ENCODE peak calls at places on chromosomes 7 and 10, in four cellular contexts. J is fibroblast of the aortic adventitia, I is left cardiac atrium, W is NCI-H2171 treated with DMSO at 0.1 percent for 48 hours. B is an unnamed sample.

GRCh38 chr7:112001089-112001826 is 204.9 kb downstream of the DOCK4 start:
- DNase-seq in J (peak), I (no peak), W (no peak), B (no peak)

GRCh38 chr7:104388222-104388621 is 59.8 kb downstream of the LHFPL3 start:
- DNase-seq in J (no peak), I (no peak), W (no peak), B (no peak)

GRCh38 chr7:39732837-39733804 is 109.7 kb downstream of the RALA start:
- DNase-seq in J (peak), I (peak), W (peak), B (peak)

GRCh38 chr7:64555046-64555445 is 7.8 kb downstream of the ZNF680 start:
- DNase-seq in J (peak), I (no peak), W (no peak), B (no peak)

GRCh38 chr10:15106352-15107013 is 9.3 kb downstream of the RPP38 start:
- DNase-seq in J (peak), I (peak), W (peak), B (peak)

GRCh38 chr10:6542999-6543430 is 37.1 kb downstream of the PRKCQ start:
- DNase-seq in J (no peak), I (no peak), W (no peak), B (no peak)

GRCh38 chr7:50812847-50813475 is 30.3 kb upstream of the GRB10 start:
- DNase-seq in J (peak), I (peak), W (no peak), B (peak)

GRCh38 chr10:101050206-101051069 is 11.4 kb upstream of the KAZALD1 start:
- DNase-seq in J (peak), I (peak), W (peak), B (peak)

GRCh38 chr10:79084012-79084971 is 15.5 kb downstream of the ZMIZ1 start:
- DNase-seq in J (peak), I (peak), W (no peak), B (peak)

GRCh38 chr10:21069929-21070363 is 172.8 kb upstream of the NEBL start:
- DNase-seq in J (no peak), I (no peak), W (peak), B (no peak)

GRCh38 chr7:53218730-53219504 is 183.5 kb downstream of the POM121L12 start:
- DNase-seq in J (no peak), I (peak), W (no peak), B (peak)

GRCh38 chr7:220151-220841 is 27.9 kb downstream of the FAM20C start:
- DNase-seq in J (no peak), I (no peak), W (peak), B (no peak)

GRCh38 chr7:133139350-133139749 is 57.5 kb upstream of the CHCHD3 start:
- DNase-seq in J (peak), I (no peak), W (no peak), B (no peak)

GRCh38 chr7:44213872-44214595 is 13.3 kb downstream of the YKT6 start:
- DNase-seq in J (peak), I (no peak), W (peak), B (no peak)

GRCh38 chr7:74094224-74095095 is 10.9 kb downstream of the LIMK1 start:
- DNase-seq in J (peak), I (peak), W (no peak), B (peak)

GRCh38 chr10:126659750-126660149 is 10.7 kb downstream of the C10orf90 start:
- DNase-seq in J (no peak), I (no peak), W (peak), B (no peak)

GRCh38 chr7:121544726-121545125 is 148.6 kb upstream of the FAM3C start:
- DNase-seq in J (peak), I (no peak), W (no peak), B (no peak)